ENCODE peak calls at places on chromosomes 4 and X, in seven cellular contexts. F is GM18507, O is AG10803, E is EL, G is activated gamma-delta T cell treated with Interleukin-2 at 50 U/mL for 16 hours, Y is NB4, I is NCI-H345. C is an unnamed sample.

GRCh38 chr4:139222215-139222614 is 45.2 kb upstream of the ELF2 start:
- DNase-seq in F (no peak), O (no peak), I (no peak), G (no peak), E (no peak), Y (no peak), C (no peak)

GRCh38 chr4:3344104-3344503 is 51.3 kb downstream of the RGS12 start:
- DNase-seq in O (no peak), F (no peak), G (no peak), E (no peak), I (no peak), Y (no peak), C (no peak)

GRCh38 chr4:38967260-38968095 is 64.7 kb downstream of the TMEM156 start:
- DNase-seq in G (no peak), O (peak), I (no peak), E (peak), F (no peak), Y (no peak), C (no peak)

GRCh38 chrX:134526399-134526798 is 66.4 kb downstream of the HPRT1 start:
- DNase-seq in G (no peak), Y (no peak), I (no peak), O (no peak), F (no peak), E (peak), C (no peak)

GRCh38 chrX:18561020-18561419 is 110.9 kb downstream of the RS1 start:
- DNase-seq in G (no peak), Y (no peak), O (no peak), I (no peak), E (no peak), F (no peak), C (no peak)

GRCh38 chr4:26802790-26803189 is 57.9 kb upstream of the STIM2 start:
- DNase-seq in F (no peak), Y (no peak), O (no peak), G (no peak), I (no peak), E (no peak), C (peak)

GRCh38 chrX:120291211-120291610 is 20.1 kb downstream of the TMEM255A start:
- DNase-seq in F (no peak), Y (peak), I (no peak), O (no peak), G (no peak), E (no peak), C (no peak)

GRCh38 chr4:186485621-186486062 is 69.7 kb downstream of the MTNR1A start:
- DNase-seq in G (no peak), F (no peak), Y (no peak), E (peak), I (no peak), O (peak), C (peak)

GRCh38 chr4:185479507-185479971 is 8.0 kb upstream of the CCDC110 start:
- DNase-seq in G (no peak), E (no peak), F (no peak), O (no peak), Y (no peak), I (peak), C (no peak)

GRCh38 chr4:41426523-41426922 is 111.4 kb upstream of the LIMCH1 start:
- DNase-seq in Y (no peak), I (no peak), E (no peak), G (no peak), O (no peak), F (no peak), C (no peak)

GRCh38 chrX:92213781-92214180 is 434.6 kb downstream of the PCDH11X start:
- DNase-seq in O (no peak), F (no peak), I (no peak), Y (no peak), G (no peak), E (no peak), C (no peak)

GRCh38 chr4:55018521-55018920 is 106.9 kb downstream of the KDR start:
- DNase-seq in O (no peak), F (no peak), Y (no peak), G (no peak), E (peak), I (no peak), C (no peak)